ENCODE peak calls at places on chromosome 6, in seven cellular contexts. I is thyroid gland, J is A549, S is heart left ventricle, A is gastrocnemius medialis, Z is transverse colon, T is right lobe of liver. F is an unnamed sample.

GRCh38 chr6:4586469-4586859 is 189.7 kb upstream of the CDYL start:
- DNase-seq in I (no peak), J (no peak), S (no peak), A (no peak), Z (no peak), T (no peak), F (no peak)

GRCh38 chr6:102488729-102489128 is 1095.2 kb downstream of the GRIK2 start:
- DNase-seq in I (no peak), J (no peak), S (no peak), A (no peak), Z (no peak), T (no peak), F (no peak)

GRCh38 chr6:32967151-32968091 is 973 bp upstream of the BRD2 start:
- DNase-seq in I (peak; percentile 23), J (no peak), S (no peak), A (peak; percentile 32), Z (peak; percentile 37), T (no peak), F (no peak)

GRCh38 chr6:132687306-132687705 is 26.5 kb downstream of the VNN1 start:
- DNase-seq in I (no peak), J (peak; percentile 13), S (no peak), A (no peak), Z (no peak), T (no peak), F (no peak)

GRCh38 chr6:5214570-5215052 is 46.1 kb downstream of the LYRM4 start:
- DNase-seq in I (peak; percentile 78), J (no peak), S (no peak), A (no peak), Z (peak; percentile 18), T (no peak), F (peak; percentile 60)

GRCh38 chr6:5078121-5078695 is 6.9 kb upstream of the PPP1R3G start:
- DNase-seq in I (peak; percentile 75), J (no peak), S (no peak), A (no peak), Z (no peak), T (no peak), F (no peak)

GRCh38 chr6:24930386-24930785 is 5.4 kb downstream of the RIPOR2 start:
- DNase-seq in I (no peak), J (no peak), S (no peak), A (no peak), Z (no peak), T (no peak), F (no peak)

GRCh38 chr6:28867078-28867414 is 56.7 kb downstream of the TRIM27 start:
- DNase-seq in I (no peak), J (no peak), S (no peak), A (no peak), Z (no peak), T (no peak), F (no peak)

GRCh38 chr6:168713839-168714238 is 272.9 kb downstream of the SMOC2 start:
- DNase-seq in I (peak; percentile 24), J (peak; percentile 63), S (no peak), A (no peak), Z (peak; percentile 79), T (no peak), F (no peak)

GRCh38 chr6:82690283-82690682 is 326.7 kb downstream of the TPBG start:
- DNase-seq in I (no peak), J (no peak), S (no peak), A (no peak), Z (no peak), T (no peak), F (no peak)

GRCh38 chr6:51818520-51819022 is 268.8 kb downstream of the PKHD1 start:
- DNase-seq in I (no peak), J (no peak), S (no peak), A (no peak), Z (no peak), T (no peak), F (no peak)

GRCh38 chr6:51814418-51814817 is 273.0 kb downstream of the PKHD1 start:
- DNase-seq in I (no peak), J (no peak), S (no peak), A (no peak), Z (no peak), T (no peak), F (no peak)

GRCh38 chr6:51813904-51814303 is 273.5 kb downstream of the PKHD1 start:
- DNase-seq in I (no peak), J (no peak), S (no peak), A (no peak), Z (no peak), T (no peak), F (no peak)

GRCh38 chr6:51820555-51820954 is 266.9 kb downstream of the PKHD1 start:
- DNase-seq in I (no peak), J (no peak), S (no peak), A (no peak), Z (no peak), T (no peak), F (no peak)

DNA sequence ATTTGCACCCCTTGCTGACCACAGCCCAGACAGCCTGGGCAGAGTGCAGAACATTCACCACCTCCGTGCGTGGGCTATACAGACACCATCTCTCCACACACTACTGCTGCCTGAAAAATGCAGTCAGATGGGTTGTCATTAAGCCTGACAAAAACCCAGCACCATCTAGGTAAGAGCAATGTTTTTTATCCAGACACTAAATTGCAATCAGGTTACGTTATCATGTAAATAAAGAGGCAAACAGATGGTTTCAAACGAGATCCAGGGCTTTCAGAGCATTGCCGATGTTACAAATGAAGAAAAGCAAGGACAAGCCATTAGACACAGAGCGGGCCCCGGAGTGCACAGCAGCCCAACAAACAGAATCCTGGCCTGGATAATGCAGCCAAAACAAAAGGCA is 269.6 kb downstream of the PKHD1 start:
- DNase-seq in I (no peak), J (no peak), S (no peak), A (no peak), Z (no peak), T (no peak), F (no peak)
- H3K27ac ChIP-seq in I (no peak overlapping the region), J (no peak overlapping the region), S (no peak overlapping the region), A (no peak overlapping the region), Z (no peak overlapping the region), T (no peak overlapping the region), F (no peak overlapping the region)

DNA sequence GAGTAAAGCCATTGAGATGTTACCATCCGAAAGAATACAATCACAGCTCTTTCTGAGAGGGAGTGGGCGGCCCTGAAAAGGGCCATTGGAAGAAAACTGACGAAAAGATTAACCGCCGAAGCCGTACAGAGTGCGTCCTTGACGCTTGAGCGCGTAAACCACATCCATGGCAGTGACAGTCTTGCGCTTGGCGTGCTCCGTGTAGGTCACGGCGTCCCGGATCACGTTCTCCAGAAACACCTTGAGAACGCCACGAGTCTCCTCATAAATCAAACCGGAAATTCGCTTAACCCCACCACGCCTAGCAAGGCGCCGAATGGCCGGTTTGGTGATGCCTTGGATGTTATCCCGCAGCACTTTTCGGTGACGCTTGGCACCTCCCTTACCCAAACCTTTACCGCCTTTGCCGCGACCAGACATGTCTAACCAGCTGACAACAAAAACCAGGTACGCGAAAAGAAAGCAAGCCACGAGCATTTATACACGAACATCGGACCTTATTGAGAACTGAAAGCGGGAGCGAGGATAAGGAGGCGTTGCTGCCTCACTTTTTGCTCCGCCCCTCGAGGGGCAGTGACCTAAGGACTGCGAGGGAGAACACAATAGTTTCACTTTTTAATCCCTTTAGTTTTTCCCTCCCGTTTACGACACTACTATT is 60.3 kb upstream of the HFE start:
- DNase-seq in I (peak; percentile 95), J (peak; percentile 41), S (peak; percentile 90), A (peak; percentile 74), Z (peak; percentile 95), T (peak; percentile 96), F (peak; percentile 96)
- TF ChIP-seq POLR2A in I (peak; percentile 97), J (peak; percentile 97), S (peak; percentile 40), A (peak; percentile 83), Z (peak; percentile 100), T (peak; percentile 98), F (peak; percentile 99)

GRCh38 chr6:119215309-119215708 is 134.3 kb downstream of the MAN1A1 start:
- DNase-seq in I (no peak), J (no peak), S (no peak), A (no peak), Z (no peak), T (no peak), F (no peak)

GRCh38 chr6:119210596-119210995 is 132.1 kb upstream of the FAM184A start:
- DNase-seq in I (no peak), J (no peak), S (no peak), A (no peak), Z (no peak), T (no peak), F (no peak)

GRCh38 chr6:119220452-119220851 is 129.1 kb downstream of the MAN1A1 start:
- DNase-seq in I (no peak), J (no peak), S (no peak), A (no peak), Z (no peak), T (no peak), F (no peak)

GRCh38 chr6:119218548-119218947 is 131.0 kb downstream of the MAN1A1 start:
- DNase-seq in I (no peak), J (no peak), S (no peak), A (no peak), Z (no peak), T (no peak), F (no peak)

DNA sequence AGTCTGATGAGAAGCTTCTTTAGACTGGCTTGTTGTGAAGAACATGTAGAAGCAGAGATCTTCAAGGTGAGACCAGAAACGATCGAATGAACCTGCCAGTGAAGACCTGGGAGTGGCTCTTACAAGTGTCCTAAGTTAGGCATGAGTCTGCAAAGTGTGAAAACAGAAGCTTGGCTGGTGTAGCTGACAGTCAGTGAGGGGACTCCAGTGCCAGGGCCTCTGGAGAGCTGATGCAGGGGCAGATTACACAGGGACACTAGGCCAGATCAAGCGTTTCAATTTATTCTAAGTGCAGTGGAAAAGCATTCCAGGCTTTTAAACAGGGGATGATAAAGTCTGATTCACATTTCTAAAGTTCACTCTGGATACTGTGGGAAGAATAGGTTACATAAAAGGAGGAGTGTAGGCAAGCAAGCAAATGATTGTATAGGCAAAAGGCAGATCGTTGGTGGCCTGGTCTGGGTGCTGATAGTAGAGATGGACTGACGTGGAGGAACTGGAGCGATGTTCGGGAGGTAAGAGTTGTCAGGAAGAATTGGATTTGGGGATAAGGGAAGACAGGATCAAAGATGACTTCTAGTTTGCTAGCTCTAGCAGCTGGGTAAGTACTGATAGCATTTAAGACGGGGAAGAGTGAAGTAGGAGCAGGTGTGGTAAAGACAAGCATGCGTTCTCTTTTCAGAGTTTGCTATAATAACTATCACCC is 133.5 kb downstream of the MAN1A1 start:
- DNase-seq in I (peak; percentile 41), J (no peak), S (no peak), A (no peak), Z (no peak), T (no peak), F (no peak)
- H3K27ac ChIP-seq in I (peak overlapping the region; percentile 7), J (no peak overlapping the region), S (no peak overlapping the region), A (no peak overlapping the region), Z (no peak overlapping the region), T (peak overlapping the region; percentile 68), F (no peak overlapping the region)

GRCh38 chr6:31356216-31356945 is 598 bp downstream of the HLA-B start:
- DNase-seq in I (peak; percentile 72), J (no peak), S (peak; percentile 80), A (no peak), Z (peak; percentile 64), T (peak; percentile 62), F (peak; percentile 47)

GRCh38 chr6:31354788-31355539 is 2.0 kb downstream of the HLA-B start:
- DNase-seq in I (no peak), J (no peak), S (no peak), A (no peak), Z (no peak), T (no peak), F (no peak)

GRCh38 chr6:31358302-31358701 is 1.3 kb upstream of the HLA-B start:
- DNase-seq in I (no peak), J (no peak), S (no peak), A (no peak), Z (no peak), T (no peak), F (no peak)

GRCh38 chr6:31355540-31355988 is 1.4 kb downstream of the HLA-B start:
- DNase-seq in I (no peak), J (no peak), S (no peak), A (no peak), Z (no peak), T (no peak), F (no peak)

GRCh38 chr6:31356946-31357466 is at the start of gene HLA-B:
- DNase-seq in I (peak; percentile 88), J (peak; percentile 10), S (peak; percentile 93), A (peak; percentile 52), Z (peak; percentile 89), T (peak; percentile 83), F (peak; percentile 83)
- TF ChIP-seq POLR2A in I (no peak), J (no peak), S (no peak), A (no peak), Z (no peak), T (peak; percentile 86), F (no peak)

F was measured in adrenal gland.